ENCODE peak calls at places on chromosome 9, in eight cellular contexts. Q, X, G, W, K, Y, D and M are unnamed samples.
A peak's percentile ranks its signal among the peaks of the same experiment; 100 is the strongest.

GRCh38 chr9:75265525-75265972 is 177.2 kb downstream of the OSTF1 start:
- DNase-seq in Q (peak; percentile 19), X (peak; percentile 12), G (peak; percentile 71), W (peak; percentile 61), K (peak; percentile 31), Y (peak; percentile 69), D (no peak), M (peak; percentile 17)

GRCh38 chr9:136927343-136928261 is 16.9 kb downstream of the FBXW5 start:
- DNase-seq in Q (no peak), X (no peak), G (no peak), W (no peak), K (no peak), Y (no peak), D (no peak), M (no peak)

GRCh38 chr9:98795970-98796363 is 388 bp downstream of the ANKS6 start:
- DNase-seq in Q (peak; percentile 44), X (no peak), G (peak; percentile 66), W (peak; percentile 34), K (no peak), Y (peak; percentile 48), D (no peak), M (no peak)

GRCh38 chr9:113851860-113852259 is 24.2 kb upstream of the ZNF618 start:
- DNase-seq in Q (no peak), X (no peak), G (no peak), W (no peak), K (no peak), Y (no peak), D (no peak), M (no peak)

GRCh38 chr9:109652971-109653370 is 127.0 kb upstream of the PALM2AKAP2 start:
- DNase-seq in Q (peak; percentile 32), X (no peak), G (no peak), W (no peak), K (no peak), Y (no peak), D (no peak), M (no peak)

GRCh38 chr9:19231126-19232035 is 888 bp downstream of the DENND4C start:
- DNase-seq in Q (no peak), X (no peak), G (no peak), W (no peak), K (peak; percentile 18), Y (peak; percentile 50), D (peak; percentile 40), M (no peak)

GRCh38 chr9:16125637-16126036 is 572.8 kb downstream of the CCDC171 start:
- DNase-seq in Q (no peak), X (no peak), G (no peak), W (no peak), K (no peak), Y (no peak), D (no peak), M (no peak)

GRCh38 chr9:21994996-21995651 is 533 bp downstream of the CDKN2B-AS1 start:
- DNase-seq in Q (peak; percentile 37), X (no peak), G (peak; percentile 90), W (peak; percentile 94), K (peak; percentile 72), Y (peak; percentile 82), D (peak; percentile 79), M (no peak)

GRCh38 chr9:134492281-134492691 is 149.3 kb upstream of the COL5A1 start:
- DNase-seq in Q (no peak), X (peak; percentile 91), G (no peak), W (no peak), K (no peak), Y (no peak), D (peak; percentile 35), M (peak; percentile 83)

GRCh38 chr9:70573308-70573707 is 158.9 kb upstream of the KLF9 start:
- DNase-seq in Q (no peak), X (no peak), G (no peak), W (no peak), K (no peak), Y (no peak), D (no peak), M (no peak)

GRCh38 chr9:82132024-82132423 is 143.5 kb downstream of the SPATA31D1 start:
- DNase-seq in Q (no peak), X (no peak), G (no peak), W (no peak), K (no peak), Y (no peak), D (no peak), M (no peak)

GRCh38 chr9:115018547-115019435 is 88.4 kb upstream of the TNFSF8 start:
- DNase-seq in Q (no peak), X (peak; percentile 41), G (no peak), W (no peak), K (no peak), Y (no peak), D (peak; percentile 58), M (no peak)

GRCh38 chr9:13750061-13750460 is 470.6 kb upstream of the MPDZ start:
- DNase-seq in Q (no peak), X (no peak), G (no peak), W (no peak), K (no peak), Y (no peak), D (no peak), M (no peak)

GRCh38 chr9:136149853-136150252 is 31.2 kb upstream of the TMEM250 start:
- DNase-seq in Q (no peak), X (no peak), G (no peak), W (no peak), K (no peak), Y (no peak), D (no peak), M (no peak)